ENCODE peak calls at places on chromosomes 7 and 10, in four cellular contexts. V, D, R and U are unnamed samples.
A peak's percentile ranks its signal among the peaks of the same experiment; 100 is the strongest.

GRCh38 chr10:77532068-77532467 is 105.5 kb downstream of the KCNMA1 start:
- DNase-seq in R (no peak), D (peak; percentile 85), V (no peak), U (no peak)

GRCh38 chr10:90890347-90890746 is 18.6 kb downstream of the RPP30 start:
- DNase-seq in D (no peak), R (no peak), V (no peak), U (no peak)

GRCh38 chr10:68082815-68083395 is 7.8 kb upstream of the HERC4 start:
- DNase-seq in D (no peak), R (no peak), V (no peak), U (no peak)

GRCh38 chr7:116532102-116532501 is 7.3 kb downstream of the CAV1 start:
- DNase-seq in D (no peak), V (no peak), R (no peak), U (no peak)

GRCh38 chr7:18756378-18757050 is 261.0 kb downstream of the HDAC9 start:
- DNase-seq in R (no peak), D (no peak), V (no peak), U (no peak)

GRCh38 chr7:862157-862556 is 14.2 kb upstream of the GET4 start:
- DNase-seq in R (no peak), V (no peak), D (no peak), U (no peak)

GRCh38 chr7:43117025-43117424 is 4.6 kb downstream of the HECW1 start:
- DNase-seq in D (no peak), R (no peak), V (no peak), U (no peak)

GRCh38 chr10:129605986-129606518 is 139.0 kb downstream of the MGMT start:
- DNase-seq in D (no peak), V (no peak), R (no peak), U (no peak)

GRCh38 chr7:1705856-1706255 is 35.8 kb downstream of the ELFN1 start:
- DNase-seq in V (no peak), D (no peak), R (no peak), U (no peak)

GRCh38 chr10:11146402-11147171 is 128.9 kb downstream of the CELF2 start:
- DNase-seq in V (no peak), R (no peak), D (no peak), U (no peak)

GRCh38 chr10:131089861-131090260 is 221.7 kb downstream of the TCERG1L start:
- DNase-seq in R (no peak), V (no peak), D (no peak), U (no peak)

GRCh38 chr7:149642579-149642978 is 130.8 kb downstream of the ZNF467 start:
- DNase-seq in D (no peak), R (no peak), V (no peak), U (no peak)

GRCh38 chr10:117186832-117187615 is 10.3 kb upstream of the KCNK18 start:
- DNase-seq in R (no peak), D (no peak), V (no peak), U (no peak)

GRCh38 chr10:94193466-94193924 is 169.2 kb downstream of the NOC3L start:
- DNase-seq in V (no peak), D (no peak), R (no peak), U (no peak)

GRCh38 chr10:90604636-90605035 is 253.2 kb downstream of the HTR7 start:
- DNase-seq in V (no peak), D (no peak), R (no peak), U (no peak)

GRCh38 chr7:141649137-141649864 is 52.7 kb downstream of the DENND11 start:
- DNase-seq in V (no peak), D (no peak), R (no peak), U (no peak)

GRCh38 chr10:21031232-21031790 is 134.2 kb upstream of the NEBL start:
- DNase-seq in D (no peak), R (no peak), V (no peak), U (no peak)

GRCh38 chr10:16909961-16910794 is 93.0 kb upstream of the RSU1 start:
- DNase-seq in D (no peak), R (no peak), V (no peak), U (no peak)

GRCh38 chr10:109959571-109960145 is 36.3 kb upstream of the XPNPEP1 start:
- DNase-seq in R (no peak), D (no peak), V (no peak), U (no peak)

GRCh38 chr7:17942231-17942630 is 1.9 kb upstream of the SNX13 start:
- DNase-seq in D (no peak), V (no peak), R (no peak), U (no peak)

GRCh38 chr7:151374139-151374538 is 32.5 kb downstream of the NUB1 start:
- DNase-seq in V (no peak), D (no peak), R (no peak), U (no peak)